ENCODE peak calls at places on chromosomes 4 and X, in six cellular contexts. N is glomerular endothelial cell, L is left lung, D is left ventricle myocardium inferior, W is neural crest cell, A is hypothalamus. S is an unnamed sample.

GRCh38 chr4:69753666-69754065 is 6.8 kb downstream of the SULT1B1 start:
- DNase-seq in N (no peak), L (no peak), D (no peak), W (no peak), A (no peak), S (no peak)

GRCh38 chrX:110699109-110699508 is 96.5 kb downstream of the CHRDL1 start:
- DNase-seq in N (no peak), L (no peak), D (no peak), W (no peak), A (no peak), S (no peak)

GRCh38 chr4:113657834-113658233 is 103.7 kb downstream of the CAMK2D start:
- DNase-seq in N (no peak), L (no peak), D (no peak), W (no peak), A (no peak), S (no peak)

GRCh38 chr4:74953647-74954046 is 20.7 kb downstream of the PARM1 start:
- DNase-seq in N (no peak), L (no peak), D (no peak), W (no peak), A (no peak), S (no peak)

GRCh38 chr4:128349921-128350320 is 62.3 kb upstream of the PGRMC2 start:
- DNase-seq in N (no peak), L (no peak), D (no peak), W (no peak), A (no peak), S (no peak)

GRCh38 chr4:123288309-123289025 is 108.1 kb upstream of the SPRY1 start:
- DNase-seq in N (no peak), L (no peak), D (no peak), W (no peak), A (no peak), S (no peak)

GRCh38 chrX:13076176-13076956 is 31.9 kb upstream of the FAM9C start:
- DNase-seq in N (no peak), L (no peak), D (no peak), W (no peak), A (no peak), S (no peak)

GRCh38 chr4:59060002-59060846 is 1950.0 kb upstream of the IGFBP7 start:
- DNase-seq in N (no peak), L (no peak), D (no peak), W (no peak), A (no peak), S (no peak)

GRCh38 chr4:24642941-24643628 is 58.7 kb upstream of the DHX15 start:
- DNase-seq in N (peak), L (no peak), D (no peak), W (no peak), A (no peak), S (no peak)

GRCh38 chrX:41086627-41086932 is 1.3 kb downstream of the USP9X start:
- DNase-seq in N (no peak), L (no peak), D (no peak), W (no peak), A (no peak), S (peak)

GRCh38 chr4:7086384-7086783 is 18.5 kb upstream of the GRPEL1 start:
- DNase-seq in N (no peak), L (no peak), D (no peak), W (no peak), A (no peak), S (no peak)

GRCh38 chr4:8851321-8852117 is 20.1 kb downstream of the HMX1 start:
- DNase-seq in N (no peak), L (no peak), D (peak), W (no peak), A (no peak), S (no peak)

GRCh38 chr4:110197421-110198398 is 705 bp downstream of the ELOVL6 start:
- DNase-seq in N (no peak), L (peak), D (peak), W (peak), A (peak), S (no peak)

GRCh38 chrX:152881289-152881688 is 16.6 kb upstream of the ZNF185 start:
- DNase-seq in N (no peak), L (no peak), D (no peak), W (no peak), A (no peak), S (no peak)

GRCh38 chr4:127479031-127479622 is 153.6 kb upstream of the INTU start:
- DNase-seq in N (peak), L (no peak), D (no peak), W (peak), A (no peak), S (peak)

GRCh38 chr4:12439633-12440305 is 1011.1 kb upstream of the HS3ST1 start:
- DNase-seq in N (peak), L (no peak), D (no peak), W (no peak), A (no peak), S (peak)

GRCh38 chr4:121156822-121157769 is 7.0 kb downstream of the TNIP3 start:
- DNase-seq in N (no peak), L (peak), D (peak), W (peak), A (no peak), S (no peak)

GRCh38 chr4:57190651-57191481 is 80.7 kb upstream of the IGFBP7 start:
- DNase-seq in N (no peak), L (no peak), D (no peak), W (peak), A (no peak), S (no peak)

GRCh38 chr4:74934822-74935326 is 2.0 kb downstream of the PARM1 start:
- DNase-seq in N (no peak), L (no peak), D (no peak), W (no peak), A (no peak), S (no peak)

GRCh38 chr4:136931771-136932170 is 600.5 kb downstream of the PCDH18 start:
- DNase-seq in N (no peak), L (no peak), D (no peak), W (no peak), A (no peak), S (no peak)

GRCh38 chr4:56370377-56370776 is 16.9 kb downstream of the AASDH start:
- DNase-seq in N (no peak), L (no peak), D (no peak), W (no peak), A (no peak), S (no peak)

GRCh38 chr4:159508917-159509500 is 406.1 kb downstream of the RAPGEF2 start:
- DNase-seq in N (no peak), L (no peak), D (no peak), W (no peak), A (no peak), S (no peak)

GRCh38 chrX:129037389-129037788 is 485.9 kb downstream of the SMARCA1 start:
- DNase-seq in N (no peak), L (no peak), D (no peak), W (no peak), A (no peak), S (no peak)

GRCh38 chr4:158229768-158230167 is 19.5 kb downstream of the TMEM144 start:
- DNase-seq in N (no peak), L (no peak), D (no peak), W (no peak), A (no peak), S (no peak)

GRCh38 chr4:148017801-148018200 is 285.9 kb downstream of the ARHGAP10 start:
- DNase-seq in N (no peak), L (no peak), D (no peak), W (no peak), A (no peak), S (peak)

GRCh38 chr4:155541716-155542115 is 124.9 kb upstream of the GUCY1A1 start:
- DNase-seq in N (no peak), L (no peak), D (no peak), W (no peak), A (no peak), S (no peak)

GRCh38 chr4:7938513-7939376 is 916 bp downstream of the AFAP1 start:
- DNase-seq in N (no peak), L (no peak), D (peak), W (peak), A (no peak), S (no peak)

GRCh38 chr4:80529021-80529420 is 193.5 kb downstream of the CFAP299 start:
- DNase-seq in N (no peak), L (no peak), D (no peak), W (no peak), A (no peak), S (no peak)

GRCh38 chr4:8019396-8020365 is 80.0 kb upstream of the AFAP1 start:
- DNase-seq in N (no peak), L (peak), D (no peak), W (no peak), A (no peak), S (no peak)

GRCh38 chrX:37746268-37746931 is 33.5 kb upstream of the CYBB start:
- DNase-seq in N (no peak), L (no peak), D (no peak), W (no peak), A (no peak), S (no peak)

GRCh38 chrX:149630681-149631292 is 805 bp downstream of the TMEM185A start:
- DNase-seq in N (peak), L (no peak), D (no peak), W (no peak), A (no peak), S (no peak)

GRCh38 chr4:122163767-122164166 is 11.6 kb downstream of the BLTP1 start:
- DNase-seq in N (no peak), L (no peak), D (no peak), W (no peak), A (no peak), S (no peak)

GRCh38 chr4:168744021-168744420 is 247.2 kb downstream of the PALLD start:
- DNase-seq in N (no peak), L (no peak), D (no peak), W (no peak), A (no peak), S (no peak)

GRCh38 chr4:156144961-156145360 is 191.3 kb upstream of the CTSO start:
- DNase-seq in N (no peak), L (no peak), D (no peak), W (no peak), A (no peak), S (no peak)

GRCh38 chrX:44344687-44345086 is 1.2 kb upstream of the EFHC2 start:
- DNase-seq in N (no peak), L (no peak), D (no peak), W (no peak), A (no peak), S (no peak)

GRCh38 chr4:118776166-118776954 is 59.6 kb downstream of the SEC24D start:
- DNase-seq in N (no peak), L (no peak), D (no peak), W (no peak), A (no peak), S (peak)

S was measured in pulmonary artery endothelial cell.